ENCODE peak calls at places on chromosomes 2 and 18, in eight cellular contexts. I, O, H, D, B, P, A and J are unnamed samples.

GRCh38 chr2:510839-511238 is 166.4 kb downstream of the TMEM18 start:
- DNase-seq in I (no peak), O (no peak), H (no peak), D (no peak), B (no peak), P (no peak), A (no peak), J (no peak)

GRCh38 chr18:57434536-57435494 is at the start of gene ONECUT2:
- DNase-seq in I (peak), O (peak), H (peak), D (peak), B (peak), P (peak), A (peak), J (peak)

GRCh38 chr18:74760436-74760835 is 162.8 kb downstream of the ZNF407 start:
- DNase-seq in I (peak), O (no peak), H (no peak), D (no peak), B (no peak), P (no peak), A (no peak), J (no peak)

GRCh38 chr2:107553534-107553933 is 273.2 kb upstream of the RGPD4 start:
- DNase-seq in I (peak), O (no peak), H (no peak), D (no peak), B (no peak), P (no peak), A (no peak), J (no peak)

GRCh38 chr2:120396519-120397361 is 50.8 kb downstream of the INHBB start:
- DNase-seq in I (no peak), O (no peak), H (no peak), D (no peak), B (no peak), P (no peak), A (no peak), J (no peak)

GRCh38 chr18:46542545-46542944 is 114.5 kb downstream of the LOXHD1 start:
- DNase-seq in I (peak), O (no peak), H (peak), D (no peak), B (no peak), P (no peak), A (no peak), J (no peak)

GRCh38 chr2:84908948-84909713 is 3.7 kb downstream of the TMSB10 start:
- DNase-seq in I (no peak), O (no peak), H (no peak), D (no peak), B (no peak), P (no peak), A (no peak), J (no peak)

GRCh38 chr2:60386436-60386835 is 167.0 kb downstream of the BCL11A start:
- DNase-seq in I (no peak), O (no peak), H (no peak), D (no peak), B (no peak), P (no peak), A (no peak), J (no peak)

GRCh38 chr2:173866858-173867620 is 98.1 kb downstream of the SP3 start:
- DNase-seq in I (no peak), O (no peak), H (no peak), D (no peak), B (no peak), P (no peak), A (no peak), J (no peak)

GRCh38 chr18:55743133-55743532 is 155.1 kb upstream of the TCF4 start:
- DNase-seq in I (no peak), O (no peak), H (no peak), D (no peak), B (no peak), P (no peak), A (no peak), J (no peak)

GRCh38 chr18:59051470-59052165 is 88.1 kb upstream of the SEC11C start:
- DNase-seq in I (no peak), O (peak), H (no peak), D (no peak), B (no peak), P (no peak), A (no peak), J (no peak)

GRCh38 chr2:180947208-180947689 is 33.2 kb upstream of the UBE2E3 start:
- DNase-seq in I (no peak), O (no peak), H (no peak), D (no peak), B (no peak), P (no peak), A (no peak), J (no peak)

GRCh38 chr18:2845175-2845574 is 1.6 kb upstream of the EMILIN2 start:
- DNase-seq in I (no peak), O (no peak), H (no peak), D (no peak), B (no peak), P (no peak), A (no peak), J (no peak)

GRCh38 chr2:128727914-128728313 is 409.2 kb upstream of the HS6ST1 start:
- DNase-seq in I (peak), O (peak), H (peak), D (peak), B (no peak), P (no peak), A (no peak), J (no peak)

GRCh38 chr2:198597648-198598047 is 793.3 kb downstream of the PLCL1 start:
- DNase-seq in I (no peak), O (no peak), H (no peak), D (no peak), B (no peak), P (no peak), A (no peak), J (no peak)

GRCh38 chr2:9364373-9364772 is 59.0 kb downstream of the ITGB1BP1 start:
- DNase-seq in I (no peak), O (no peak), H (no peak), D (no peak), B (no peak), P (no peak), A (no peak), J (no peak)

GRCh38 chr18:78242796-78243195 is 736.8 kb upstream of the SALL3 start:
- DNase-seq in I (no peak), O (no peak), H (no peak), D (no peak), B (no peak), P (peak), A (no peak), J (no peak)

GRCh38 chr18:22391571-22392359 is 25.9 kb downstream of the CTAGE1 start:
- DNase-seq in I (peak), O (peak), H (peak), D (peak), B (no peak), P (no peak), A (no peak), J (peak)

GRCh38 chr2:62774555-62775366 is 69.2 kb downstream of the EHBP1 start:
- DNase-seq in I (peak), O (peak), H (peak), D (peak), B (no peak), P (no peak), A (peak), J (no peak)

GRCh38 chr2:133841905-133842304 is 273.6 kb upstream of the NCKAP5 start:
- DNase-seq in I (peak), O (peak), H (peak), D (peak), B (no peak), P (peak), A (no peak), J (no peak)

GRCh38 chr2:174965992-174966789 is 39.0 kb downstream of the CHN1 start:
- DNase-seq in I (peak), O (no peak), H (peak), D (no peak), B (no peak), P (no peak), A (no peak), J (no peak)

GRCh38 chr18:3511980-3512379 is 62.0 kb downstream of the TGIF1 start:
- DNase-seq in I (peak), O (peak), H (peak), D (peak), B (no peak), P (no peak), A (no peak), J (no peak)

DNA sequence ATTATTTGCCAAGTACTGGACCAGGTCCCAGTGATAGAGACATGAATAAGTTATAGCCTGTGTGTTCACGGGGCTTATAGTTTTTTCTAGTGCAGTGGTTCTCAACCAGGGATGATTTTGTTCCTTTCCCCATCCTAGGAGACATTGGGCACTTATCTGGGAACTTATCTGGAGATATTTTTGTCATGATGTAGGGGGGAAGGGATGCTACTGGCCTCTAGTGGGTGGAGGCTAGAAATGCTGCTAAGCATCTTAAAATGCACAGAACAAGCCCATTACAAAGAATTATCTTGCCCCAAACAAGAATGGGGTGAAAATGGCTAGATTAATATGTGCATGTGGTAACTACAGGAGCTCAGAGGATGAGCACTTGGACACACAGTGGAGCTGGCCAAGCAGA is 75.2 kb downstream of the KLHL29 start:
- DNase-seq in I (peak), O (no peak), H (peak), D (peak), B (no peak), P (no peak), A (no peak), J (no peak)
- TF ChIP-seq CTCF in I (peak), O (peak), H (peak), D (peak), B (peak), P (no peak), A (peak), J (no peak)

DNA sequence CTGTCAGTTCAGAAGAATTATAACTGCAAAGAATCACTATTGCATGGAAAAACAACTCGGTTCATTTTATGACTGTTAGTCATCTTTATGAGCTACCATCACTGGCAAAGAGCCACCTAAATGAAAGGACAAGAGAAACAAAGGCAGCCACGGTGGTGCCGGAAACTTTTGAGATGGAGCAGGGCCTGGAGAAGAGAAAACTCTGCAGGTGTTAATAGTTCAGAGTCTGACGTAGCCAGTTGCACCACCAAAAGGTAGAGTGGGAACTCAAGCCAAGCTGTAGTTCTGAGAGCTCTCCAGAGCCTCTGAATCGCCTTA is 110.9 kb downstream of the FTCDNL1 start:
- DNase-seq in I (no peak), O (no peak), H (no peak), D (no peak), B (no peak), P (no peak), A (no peak), J (no peak)
- TF ChIP-seq CTCF in I (no peak), O (no peak), H (no peak), D (peak), B (peak), P (no peak), A (no peak), J (no peak)

GRCh38 chr2:98577313-98577712 is 31.0 kb downstream of the COA5 start:
- DNase-seq in I (no peak), O (no peak), H (no peak), D (no peak), B (no peak), P (no peak), A (no peak), J (no peak)
- TF ChIP-seq CTCF in I (peak), O (no peak), H (peak), D (peak), B (peak), P (no peak), A (no peak), J (no peak)

DNA sequence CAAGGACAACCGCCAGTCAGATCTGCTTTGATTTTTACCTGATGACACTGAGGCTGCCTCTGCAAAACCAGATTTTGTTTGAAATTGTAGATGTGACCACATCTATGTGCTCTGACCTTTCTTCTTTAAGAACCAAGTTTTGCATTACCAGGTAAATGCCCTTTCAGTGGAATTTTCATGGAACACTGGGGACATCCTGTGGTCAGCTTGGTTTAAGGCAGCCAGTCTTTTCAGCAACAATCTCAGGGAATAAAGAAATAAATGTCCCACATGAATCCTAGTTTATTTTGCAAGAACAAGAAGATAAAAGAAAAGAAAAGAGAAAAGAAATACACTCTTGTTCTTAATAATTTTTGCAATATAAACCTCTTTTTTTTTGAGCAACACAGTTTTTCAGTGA is 90.6 kb downstream of the POU3F3 start:
- DNase-seq in I (peak), O (peak), H (peak), D (peak), B (no peak), P (no peak), A (no peak), J (no peak)
- TF ChIP-seq CTCF in I (peak), O (peak), H (peak), D (peak), B (peak), P (no peak), A (peak), J (no peak)

GRCh38 chr2:227325056-227325823 is at the start of gene MFF:
- DNase-seq in I (peak), O (peak), H (peak), D (peak), B (peak), P (peak), A (peak), J (peak)
- TF ChIP-seq CTCF in I (peak), O (no peak), H (peak), D (peak), B (no peak), P (no peak), A (peak), J (no peak)

GRCh38 chr2:30197570-30197969 is 33.8 kb upstream of the LBH start:
- DNase-seq in I (no peak), O (no peak), H (no peak), D (no peak), B (no peak), P (no peak), A (peak), J (no peak)
- TF ChIP-seq CTCF in I (no peak), O (no peak), H (no peak), D (no peak), B (peak), P (no peak), A (peak), J (no peak)

DNA sequence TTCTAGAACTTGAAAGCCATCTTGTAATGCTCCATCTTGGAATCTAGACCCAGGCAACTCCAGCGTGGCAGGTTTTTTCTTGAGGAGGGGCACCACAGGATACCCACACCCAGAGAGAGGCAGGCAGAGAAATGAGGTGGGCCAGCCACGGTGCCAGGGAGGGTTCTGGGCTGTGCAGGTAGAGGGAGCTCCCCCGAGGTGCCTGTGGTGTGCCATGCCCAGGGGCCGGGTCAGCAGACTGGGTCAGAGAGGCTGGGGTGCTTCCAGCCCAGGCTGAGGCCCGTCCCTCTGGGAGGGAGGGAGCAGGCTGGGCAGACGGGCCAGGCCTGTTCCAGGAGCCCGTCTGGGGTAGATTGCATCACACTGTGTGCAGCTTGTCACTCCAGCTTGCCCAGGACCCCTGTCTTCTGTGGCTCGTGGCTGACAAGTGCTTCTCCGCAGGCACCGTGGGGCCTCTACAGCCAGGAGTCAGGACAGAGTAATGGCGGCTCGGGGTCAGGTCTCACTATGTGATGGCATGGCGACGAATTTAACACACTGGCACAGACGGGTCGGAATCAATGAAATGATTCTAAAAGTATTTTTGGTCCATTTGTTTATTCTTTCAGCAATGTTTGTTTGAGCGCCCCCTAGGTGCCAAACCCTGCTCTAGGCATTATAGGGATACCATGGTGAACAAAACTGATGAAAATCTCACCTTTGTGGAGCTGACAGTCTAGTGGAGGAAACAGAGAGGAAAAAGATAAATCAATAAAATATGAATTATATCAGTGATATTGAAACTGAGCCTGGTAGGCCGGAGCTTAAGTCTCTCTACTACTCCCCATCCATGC is 144.0 kb downstream of the ACOXL start:
- DNase-seq in I (no peak), O (no peak), H (no peak), D (no peak), B (no peak), P (no peak), A (peak), J (no peak)
- TF ChIP-seq CTCF in I (peak), O (no peak), H (no peak), D (peak), B (peak), P (no peak), A (peak), J (no peak)

DNA sequence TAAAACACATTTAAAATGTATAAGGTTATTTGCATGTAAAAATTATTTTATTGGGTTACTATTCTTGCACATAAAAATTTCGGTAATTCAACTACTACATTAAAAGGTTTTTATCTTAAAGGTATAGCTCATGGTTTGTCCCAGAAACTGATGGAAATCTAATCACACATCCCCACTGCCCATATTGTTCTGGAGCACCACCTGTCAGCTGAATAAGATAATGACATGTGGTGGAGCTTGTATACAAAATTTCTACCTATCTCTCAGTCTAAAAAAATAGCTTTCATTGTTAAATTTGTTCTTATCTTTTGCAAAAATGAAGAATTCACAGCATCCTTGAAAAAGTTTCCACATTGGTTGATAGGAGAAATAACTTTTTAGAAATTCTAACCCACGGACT is 18.3 kb downstream of the ERBB4 start:
- DNase-seq in I (peak), O (no peak), H (no peak), D (peak), B (no peak), P (no peak), A (no peak), J (no peak)
- TF ChIP-seq CTCF in I (peak), O (peak), H (peak), D (peak), B (peak), P (no peak), A (no peak), J (no peak)

GRCh38 chr2:103153580-103153979 is 391.7 kb downstream of the TMEM182 start:
- DNase-seq in I (no peak), O (no peak), H (no peak), D (no peak), B (no peak), P (no peak), A (no peak), J (no peak)

GRCh38 chr2:103155308-103155707 is 393.5 kb downstream of the TMEM182 start:
- DNase-seq in I (no peak), O (no peak), H (no peak), D (no peak), B (no peak), P (no peak), A (no peak), J (no peak)

GRCh38 chr2:103161456-103162289 is 399.8 kb downstream of the TMEM182 start:
- DNase-seq in I (peak), O (no peak), H (peak), D (peak), B (no peak), P (peak), A (peak), J (no peak)

DNA sequence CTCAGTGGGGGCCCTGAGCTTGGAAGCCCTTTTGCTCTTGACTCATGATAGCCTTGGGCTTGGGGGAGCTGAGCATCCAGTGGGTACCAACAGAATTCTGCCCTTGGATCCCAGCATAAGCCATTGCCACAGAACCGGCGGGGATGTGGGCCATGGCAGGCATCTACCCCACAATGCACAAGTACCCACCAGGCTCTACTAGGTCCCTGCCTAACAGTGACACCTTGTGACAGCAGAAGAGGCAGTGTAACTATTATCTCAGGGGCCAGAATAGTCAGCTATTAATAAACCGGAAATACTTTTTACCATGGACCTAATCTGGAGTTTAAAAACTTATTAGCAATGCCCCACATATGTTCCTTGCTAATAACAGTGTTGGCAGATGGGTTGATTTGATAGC is 397.2 kb downstream of the TMEM182 start:
- DNase-seq in I (no peak), O (no peak), H (no peak), D (no peak), B (no peak), P (no peak), A (no peak), J (no peak)
- TF ChIP-seq CTCF in I (no peak), O (no peak), H (no peak), D (no peak), B (no peak), P (no peak), A (no peak), J (no peak)